ENCODE peak calls at places on chromosomes 6 and 20, in six cellular contexts. S is CD8-positive, alpha-beta memory T cell; V is adipocyte; H is CD8-positive, alpha-beta T cell; M is tibial artery; L is body of pancreas. I is an unnamed sample. For H3K36me3, the result is how much of the 10 kb centered on the place peaks cover.

GRCh38 chr20:57560554-57561355 is at the start of gene PCK1:
- DNase-seq in S (no peak), V (no peak), H (no peak), M (peak), L (peak), I (peak)

GRCh38 chr6:136812174-136812573 is 10.2 kb upstream of the PEX7 start:
- DNase-seq in S (no peak), V (no peak), H (no peak), M (no peak), L (no peak), I (no peak)

GRCh38 chr6:11397622-11398450 is 139.7 kb upstream of the TMEM170B start:
- DNase-seq in S (no peak), V (no peak), H (no peak), M (no peak), L (no peak), I (no peak)

GRCh38 chr20:49261173-49261572 is 16.7 kb downstream of the ZNFX1 start:
- DNase-seq in S (no peak), V (no peak), H (no peak), M (no peak), L (no peak), I (no peak)

GRCh38 chr6:2542858-2543218 is 207.9 kb downstream of the MYLK4 start:
- DNase-seq in S (no peak), V (peak), H (no peak), M (no peak), L (no peak), I (peak)

GRCh38 chr6:9504191-9504590 is 910.7 kb downstream of the TFAP2A start:
- DNase-seq in S (no peak), V (no peak), H (no peak), M (no peak), L (no peak), I (no peak)

GRCh38 chr20:22652685-22653568 is 68.6 kb upstream of the FOXA2 start:
- DNase-seq in S (no peak), V (no peak), H (no peak), M (no peak), L (no peak), I (peak)

GRCh38 chr6:69005194-69005593 is 370.1 kb downstream of the ADGRB3 start:
- DNase-seq in S (no peak), V (peak), H (no peak), M (no peak), L (no peak), I (no peak)

DNA sequence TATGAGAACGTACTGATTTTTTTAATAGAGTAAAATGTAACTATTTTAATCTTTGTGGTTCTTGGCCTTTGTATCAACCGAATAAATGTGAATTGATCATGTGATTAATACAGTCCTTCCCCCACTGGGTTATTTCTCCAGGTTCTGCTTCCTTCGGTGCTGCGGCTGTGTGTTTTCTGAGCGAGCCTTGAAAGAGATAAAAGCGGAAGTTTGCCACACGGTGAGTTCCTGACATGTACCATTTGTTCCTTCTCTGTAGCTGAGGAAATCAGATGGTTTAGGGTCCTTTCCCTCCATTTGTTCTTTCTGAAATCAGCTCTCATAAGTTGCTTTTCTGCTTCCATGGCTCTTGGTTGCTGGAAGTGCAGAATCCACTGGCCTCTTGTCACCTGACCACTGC is 15.5 kb downstream of the RTF2 start:
- DNase-seq in S (no peak), V (no peak), H (no peak), M (no peak), L (no peak), I (no peak)
- H3K36me3 ChIP-seq in S (under half), V (half or more), H (under half), M (half or more), L (under half), I (half or more)

GRCh38 chr6:46948699-46949098 is 27.0 kb upstream of the ADGRF5 start:
- DNase-seq in S (no peak), V (no peak), H (no peak), M (no peak), L (no peak), I (peak)

GRCh38 chr6:46954819-46955520 is 33.2 kb upstream of the ADGRF5 start:
- DNase-seq in S (no peak), V (no peak), H (no peak), M (no peak), L (no peak), I (peak)

GRCh38 chr6:46949662-46950280 is 28.0 kb upstream of the ADGRF5 start:
- DNase-seq in S (no peak), V (no peak), H (no peak), M (peak), L (peak), I (no peak)

GRCh38 chr6:46956409-46956808 is 34.7 kb upstream of the ADGRF5 start:
- DNase-seq in S (no peak), V (no peak), H (no peak), M (no peak), L (no peak), I (no peak)

GRCh38 chr6:46953921-46954320 is 32.2 kb upstream of the ADGRF5 start:
- DNase-seq in S (no peak), V (no peak), H (no peak), M (no peak), L (no peak), I (peak)
- H3K36me3 ChIP-seq in S (under half), V (under half), H (under half), M (under half), L (under half), I (under half)

GRCh38 chr6:8414844-8415243 is 20.5 kb downstream of the SLC35B3 start:
- DNase-seq in S (no peak), V (no peak), H (no peak), M (no peak), L (no peak), I (no peak)

GRCh38 chr6:8420031-8420588 is 15.2 kb downstream of the SLC35B3 start:
- DNase-seq in S (no peak), V (no peak), H (no peak), M (no peak), L (no peak), I (no peak)

GRCh38 chr6:8415305-8415704 is 20.0 kb downstream of the SLC35B3 start:
- DNase-seq in S (no peak), V (no peak), H (no peak), M (no peak), L (no peak), I (no peak)

GRCh38 chr6:8415913-8416312 is 19.4 kb downstream of the SLC35B3 start:
- DNase-seq in S (no peak), V (no peak), H (no peak), M (no peak), L (no peak), I (no peak)
- H3K36me3 ChIP-seq in S (under half), V (half or more), H (under half), M (half or more), L (under half), I (under half)

GRCh38 chr20:34506480-34506879 is 9.7 kb upstream of the DYNLRB1 start:
- DNase-seq in S (no peak), V (no peak), H (no peak), M (no peak), L (no peak), I (no peak)
- H3K36me3 ChIP-seq in S (under half), V (half or more), H (under half), M (half or more), L (under half), I (half or more)

GRCh38 chr20:25221592-25222460 is 26.1 kb upstream of the PYGB start:
- DNase-seq in S (peak), V (no peak), H (no peak), M (peak), L (no peak), I (no peak)
- H3K36me3 ChIP-seq in S (under half), V (under half), H (under half), M (half or more), L (under half), I (under half)

GRCh38 chr6:158584236-158584651 is 24.4 kb downstream of the TMEM181 start:
- DNase-seq in S (no peak), V (no peak), H (no peak), M (no peak), L (no peak), I (no peak)
- H3K36me3 ChIP-seq in S (under half), V (under half), H (under half), M (half or more), L (under half), I (half or more)